ENCODE peak calls at places on chromosomes 13 and 19, in four cellular contexts. H is SK-N-SH, L is thoracic aorta, S is fibroblast of pulmonary artery. C is an unnamed sample.

GRCh38 chr13:99351772-99352171 is 44.6 kb upstream of the GPR183 start:
- DNase-seq in H (no peak), L (no peak), S (no peak), C (no peak)

GRCh38 chr13:107057028-107057427 is 489.1 kb upstream of the ARGLU1 start:
- DNase-seq in L (no peak), H (no peak), S (no peak), C (no peak)

GRCh38 chr13:76533251-76533650 is 353.0 kb downstream of the KCTD12 start:
- DNase-seq in H (no peak), L (no peak), S (no peak), C (no peak)

GRCh38 chr19:33552928-33553279 is 31.3 kb upstream of the PEPD start:
- DNase-seq in S (no peak), L (no peak), H (no peak), C (no peak)

GRCh38 chr13:36788276-36788675 is 30.7 kb upstream of the RFXAP start:
- DNase-seq in H (no peak), S (no peak), L (no peak), C (no peak)

GRCh38 chr19:48659768-48660167 is 13.0 kb downstream of the NTN5 start:
- DNase-seq in L (no peak), S (peak), H (no peak), C (no peak)

GRCh38 chr13:112684444-112684843 is 5.4 kb upstream of the ATP11A start:
- DNase-seq in S (no peak), H (no peak), L (no peak), C (no peak)

GRCh38 chr19:7333198-7334118 is 15.3 kb upstream of the ARHGEF18 start:
- DNase-seq in H (no peak), L (no peak), S (peak), C (peak)

GRCh38 chr19:1910169-1910568 is 5.0 kb downstream of the ADAT3 start:
- DNase-seq in H (peak), S (peak), L (no peak), C (no peak)

GRCh38 chr19:30222993-30223865 is 149.0 kb upstream of the ZNF536 start:
- DNase-seq in S (no peak), H (no peak), L (no peak), C (no peak)

GRCh38 chr13:97212540-97213146 is 9.5 kb upstream of the MBNL2 start:
- DNase-seq in H (no peak), S (peak), L (no peak), C (no peak)
- TF ChIP-seq CTCF in H (peak), S (peak), L (peak), C (peak)

GRCh38 chr13:59603646-59604045 is 560.1 kb downstream of the DIAPH3 start:
- DNase-seq in L (no peak), S (no peak), H (no peak), C (no peak)
- TF ChIP-seq CTCF in L (no peak), S (no peak), H (no peak), C (no peak)

DNA sequence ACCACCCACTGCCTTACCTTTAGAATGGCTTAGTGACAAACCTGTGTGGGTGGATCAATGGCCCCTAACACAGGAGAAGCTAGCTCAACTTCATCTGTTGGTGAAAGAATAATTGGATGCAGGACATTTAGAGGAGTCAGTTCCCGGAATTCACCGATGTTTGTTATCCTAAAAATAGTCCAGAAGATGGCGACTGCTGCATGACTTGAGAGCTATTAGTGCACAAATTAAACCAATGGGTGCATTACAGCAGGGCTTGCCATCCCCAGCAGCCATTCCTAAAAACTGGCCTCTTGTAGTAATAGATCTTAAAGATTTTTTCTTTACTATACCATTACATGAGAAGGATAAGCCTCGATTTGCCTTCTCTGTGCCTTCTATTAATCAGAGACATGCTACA is 46.8 kb upstream of the ZNF726 start:
- DNase-seq in H (peak), L (no peak), S (no peak), C (no peak)
- TF ChIP-seq CTCF in H (peak), L (no peak), S (no peak), C (no peak)

GRCh38 chr19:16376649-16377048 is 52.0 kb downstream of the KLF2 start:
- DNase-seq in L (no peak), S (no peak), H (peak), C (no peak)
- TF ChIP-seq CTCF in L (no peak), S (peak), H (peak), C (peak)

DNA sequence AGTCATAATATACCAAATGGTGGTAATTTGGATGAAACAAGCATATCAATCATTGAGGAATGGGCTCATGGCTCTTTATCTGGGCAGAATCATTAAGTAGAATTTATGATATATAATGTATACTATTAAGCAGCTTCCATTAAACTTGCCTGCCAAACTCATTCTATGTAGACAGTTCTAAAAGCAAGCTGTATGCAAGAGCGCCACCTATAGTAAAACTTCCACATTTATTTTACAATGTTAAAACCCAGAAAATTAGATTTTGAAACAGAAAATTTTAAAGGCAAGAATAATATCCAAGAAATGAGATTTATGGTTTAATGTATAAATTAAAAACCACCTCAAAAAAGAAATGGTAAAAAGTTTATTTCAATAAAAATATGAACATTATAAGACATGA is 161.5 kb downstream of the MZT1 start:
- DNase-seq in S (peak), H (peak), L (no peak), C (no peak)
- TF ChIP-seq CTCF in S (peak), H (peak), L (peak), C (peak)

DNA sequence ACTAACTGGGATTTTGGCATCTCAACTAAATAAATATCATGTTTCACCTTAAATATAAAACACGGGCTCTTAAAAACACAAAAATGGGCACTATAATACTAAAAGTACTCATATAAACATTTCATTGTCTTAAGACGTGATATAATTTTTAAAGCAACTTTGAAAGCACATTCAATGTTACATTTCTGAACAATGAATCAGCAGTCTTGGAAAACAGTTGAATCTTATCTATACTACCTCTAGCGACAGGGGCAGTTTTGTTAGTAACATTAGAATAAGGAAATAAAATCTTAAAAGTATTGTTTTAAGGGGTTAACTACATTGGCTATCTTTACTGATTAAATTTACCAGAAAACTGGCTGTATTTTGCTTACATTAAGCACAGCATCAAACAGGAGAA is 156.9 kb downstream of the UGGT2 start:
- DNase-seq in L (no peak), H (no peak), S (peak), C (no peak)
- TF ChIP-seq CTCF in L (no peak), H (no peak), S (peak), C (no peak)

GRCh38 chr19:897442-898039 is 4.3 kb downstream of the RNU6-9 start:
- DNase-seq in S (no peak), L (no peak), H (peak), C (no peak)
- TF ChIP-seq CTCF in S (peak), L (no peak), H (peak), C (peak)

DNA sequence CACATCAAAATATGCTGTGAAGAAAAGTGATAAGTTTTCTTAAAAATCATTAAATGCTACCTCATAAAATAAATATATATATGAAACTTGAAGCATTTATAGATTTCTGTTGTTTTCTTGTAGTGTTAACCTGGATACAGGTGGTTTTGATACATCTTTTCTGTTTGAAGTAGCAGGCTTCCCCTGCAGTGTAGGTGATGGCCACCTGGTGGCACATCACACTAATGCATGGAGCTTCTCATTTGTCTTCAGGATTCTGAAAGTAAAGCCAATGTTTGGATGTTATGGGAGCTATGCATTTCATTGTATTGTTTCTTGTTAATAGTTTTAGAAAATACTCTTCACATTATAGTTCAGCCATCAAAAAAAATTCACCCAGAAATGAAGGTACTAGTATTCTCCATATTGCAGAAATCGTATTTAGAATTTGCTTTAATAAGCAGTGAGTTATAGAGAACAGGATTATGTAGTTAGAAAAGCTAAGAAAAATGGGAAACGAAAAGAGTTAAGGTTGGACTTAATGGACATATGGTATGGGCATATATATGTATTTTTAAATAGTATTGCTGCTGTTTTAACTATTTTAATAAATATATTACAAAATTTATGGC is 18.7 kb downstream of the GPR180 start:
- DNase-seq in S (peak), L (no peak), H (peak), C (no peak)
- TF ChIP-seq CTCF in S (peak), L (no peak), H (peak), C (peak)